ENCODE peak calls at places on chromosomes 6 and 20, in ten cellular contexts. One of them, this sample, is unnamed.

GRCh38 chr6:35725721-35726438 is 11.0 kb upstream of the ARMC12 start:
- DNase-seq in skeletal muscle cell: peak; percentile 90
- DNase-seq in T-helper 9 cell: no peak
- DNase-seq in germinal center: no peak
- DNase-seq in NCI-H1092 treated with DMSO at 0.1 percent for 48 hours: no peak
- DNase-seq in activated CD4-positive, CD25-positive, alpha-beta regulatory T cell: no peak
- DNase-seq in tibial nerve: peak; percentile 74
- DNase-seq in HT-29: peak; percentile 75
- DNase-seq in A673: no peak
- DNase-seq in LoVo: no peak
- DNase-seq in this sample: peak; percentile 57

GRCh38 chr20:17619351-17620093 is 49.6 kb downstream of the DSTN start:
- DNase-seq in HT-29: no peak
- DNase-seq in activated CD4-positive, CD25-positive, alpha-beta regulatory T cell: no peak
- DNase-seq in germinal center: no peak
- DNase-seq in NCI-H1092 treated with DMSO at 0.1 percent for 48 hours: no peak
- DNase-seq in A673: no peak
- DNase-seq in skeletal muscle cell: no peak
- DNase-seq in LoVo: no peak
- DNase-seq in T-helper 9 cell: no peak
- DNase-seq in tibial nerve: no peak
- DNase-seq in this sample: no peak

GRCh38 chr20:41407617-41408016 is 41.0 kb upstream of the EMILIN3 start:
- DNase-seq in germinal center: no peak
- DNase-seq in LoVo: no peak
- DNase-seq in T-helper 9 cell: no peak
- DNase-seq in HT-29: no peak
- DNase-seq in skeletal muscle cell: no peak
- DNase-seq in NCI-H1092 treated with DMSO at 0.1 percent for 48 hours: no peak
- DNase-seq in activated CD4-positive, CD25-positive, alpha-beta regulatory T cell: no peak
- DNase-seq in A673: no peak
- DNase-seq in tibial nerve: no peak
- DNase-seq in this sample: no peak

GRCh38 chr6:10248378-10248843 is 166.5 kb downstream of the TFAP2A start:
- DNase-seq in HT-29: no peak
- DNase-seq in germinal center: no peak
- DNase-seq in T-helper 9 cell: no peak
- DNase-seq in activated CD4-positive, CD25-positive, alpha-beta regulatory T cell: no peak
- DNase-seq in tibial nerve: no peak
- DNase-seq in NCI-H1092 treated with DMSO at 0.1 percent for 48 hours: no peak
- DNase-seq in skeletal muscle cell: no peak
- DNase-seq in A673: peak; percentile 98
- DNase-seq in LoVo: peak; percentile 11
- DNase-seq in this sample: peak; percentile 73

GRCh38 chr6:40733290-40733689 is 146.1 kb upstream of the LRFN2 start:
- DNase-seq in LoVo: no peak
- DNase-seq in T-helper 9 cell: no peak
- DNase-seq in A673: peak; percentile 19
- DNase-seq in germinal center: no peak
- DNase-seq in activated CD4-positive, CD25-positive, alpha-beta regulatory T cell: no peak
- DNase-seq in skeletal muscle cell: no peak
- DNase-seq in tibial nerve: no peak
- DNase-seq in HT-29: no peak
- DNase-seq in NCI-H1092 treated with DMSO at 0.1 percent for 48 hours: no peak
- DNase-seq in this sample: no peak

GRCh38 chr20:58081842-58082241 is 146.6 kb downstream of the ANKRD60 start:
- DNase-seq in NCI-H1092 treated with DMSO at 0.1 percent for 48 hours: no peak
- DNase-seq in A673: no peak
- DNase-seq in tibial nerve: no peak
- DNase-seq in activated CD4-positive, CD25-positive, alpha-beta regulatory T cell: no peak
- DNase-seq in germinal center: no peak
- DNase-seq in LoVo: no peak
- DNase-seq in T-helper 9 cell: no peak
- DNase-seq in skeletal muscle cell: no peak
- DNase-seq in HT-29: peak; percentile 15
- DNase-seq in this sample: no peak

GRCh38 chr20:51562027-51562333 is 19.5 kb upstream of the NFATC2 start:
- DNase-seq in tibial nerve: no peak
- DNase-seq in HT-29: no peak
- DNase-seq in T-helper 9 cell: no peak
- DNase-seq in A673: peak; percentile 58
- DNase-seq in activated CD4-positive, CD25-positive, alpha-beta regulatory T cell: no peak
- DNase-seq in LoVo: no peak
- DNase-seq in NCI-H1092 treated with DMSO at 0.1 percent for 48 hours: no peak
- DNase-seq in germinal center: no peak
- DNase-seq in skeletal muscle cell: no peak
- DNase-seq in this sample: no peak

GRCh38 chr6:159132664-159133063 is 36.5 kb upstream of the FNDC1 start:
- DNase-seq in LoVo: no peak
- DNase-seq in A673: no peak
- DNase-seq in HT-29: no peak
- DNase-seq in activated CD4-positive, CD25-positive, alpha-beta regulatory T cell: no peak
- DNase-seq in skeletal muscle cell: no peak
- DNase-seq in T-helper 9 cell: no peak
- DNase-seq in germinal center: no peak
- DNase-seq in NCI-H1092 treated with DMSO at 0.1 percent for 48 hours: no peak
- DNase-seq in tibial nerve: no peak
- DNase-seq in this sample: no peak

GRCh38 chr6:38080889-38081288 is 261.4 kb downstream of the ZFAND3 start:
- DNase-seq in T-helper 9 cell: no peak
- DNase-seq in activated CD4-positive, CD25-positive, alpha-beta regulatory T cell: no peak
- DNase-seq in germinal center: no peak
- DNase-seq in tibial nerve: no peak
- DNase-seq in LoVo: peak; percentile 37
- DNase-seq in HT-29: peak; percentile 65
- DNase-seq in A673: no peak
- DNase-seq in NCI-H1092 treated with DMSO at 0.1 percent for 48 hours: no peak
- DNase-seq in skeletal muscle cell: no peak
- DNase-seq in this sample: peak; percentile 54

GRCh38 chr20:12482661-12483060 is 526.1 kb upstream of the SPTLC3 start:
- DNase-seq in germinal center: no peak
- DNase-seq in HT-29: no peak
- DNase-seq in tibial nerve: no peak
- DNase-seq in T-helper 9 cell: no peak
- DNase-seq in NCI-H1092 treated with DMSO at 0.1 percent for 48 hours: no peak
- DNase-seq in skeletal muscle cell: no peak
- DNase-seq in LoVo: no peak
- DNase-seq in A673: peak; percentile 3
- DNase-seq in activated CD4-positive, CD25-positive, alpha-beta regulatory T cell: no peak
- DNase-seq in this sample: no peak

GRCh38 chr6:159700970-159701369 is 7.9 kb upstream of the SOD2 start:
- DNase-seq in skeletal muscle cell: no peak
- DNase-seq in T-helper 9 cell: no peak
- DNase-seq in tibial nerve: no peak
- DNase-seq in germinal center: peak; percentile 12
- DNase-seq in HT-29: no peak
- DNase-seq in LoVo: no peak
- DNase-seq in NCI-H1092 treated with DMSO at 0.1 percent for 48 hours: no peak
- DNase-seq in activated CD4-positive, CD25-positive, alpha-beta regulatory T cell: no peak
- DNase-seq in A673: no peak
- DNase-seq in this sample: no peak

GRCh38 chr6:3663081-3663480 is 88.4 kb downstream of the PXDC1 start:
- DNase-seq in LoVo: no peak
- DNase-seq in skeletal muscle cell: no peak
- DNase-seq in HT-29: no peak
- DNase-seq in activated CD4-positive, CD25-positive, alpha-beta regulatory T cell: no peak
- DNase-seq in A673: no peak
- DNase-seq in NCI-H1092 treated with DMSO at 0.1 percent for 48 hours: no peak
- DNase-seq in tibial nerve: no peak
- DNase-seq in germinal center: no peak
- DNase-seq in T-helper 9 cell: no peak
- DNase-seq in this sample: no peak

GRCh38 chr6:161465403-161465802 is 191.5 kb upstream of the AGPAT4 start:
- DNase-seq in skeletal muscle cell: no peak
- DNase-seq in tibial nerve: no peak
- DNase-seq in HT-29: no peak
- DNase-seq in A673: no peak
- DNase-seq in germinal center: no peak
- DNase-seq in T-helper 9 cell: no peak
- DNase-seq in NCI-H1092 treated with DMSO at 0.1 percent for 48 hours: no peak
- DNase-seq in activated CD4-positive, CD25-positive, alpha-beta regulatory T cell: no peak
- DNase-seq in LoVo: no peak
- DNase-seq in this sample: no peak

GRCh38 chr6:3569817-3570216 is 113.0 kb upstream of the SLC22A23 start:
- DNase-seq in germinal center: no peak
- DNase-seq in LoVo: no peak
- DNase-seq in HT-29: no peak
- DNase-seq in skeletal muscle cell: no peak
- DNase-seq in T-helper 9 cell: no peak
- DNase-seq in NCI-H1092 treated with DMSO at 0.1 percent for 48 hours: no peak
- DNase-seq in A673: no peak
- DNase-seq in activated CD4-positive, CD25-positive, alpha-beta regulatory T cell: no peak
- DNase-seq in tibial nerve: no peak
- DNase-seq in this sample: no peak

GRCh38 chr6:43758617-43759050 is 11.4 kb upstream of the VEGFA start:
- DNase-seq in A673: peak; percentile 35
- DNase-seq in germinal center: peak; percentile 37
- DNase-seq in activated CD4-positive, CD25-positive, alpha-beta regulatory T cell: no peak
- DNase-seq in NCI-H1092 treated with DMSO at 0.1 percent for 48 hours: peak; percentile 30
- DNase-seq in tibial nerve: no peak
- DNase-seq in T-helper 9 cell: no peak
- DNase-seq in LoVo: no peak
- DNase-seq in skeletal muscle cell: no peak
- DNase-seq in HT-29: peak; percentile 26
- DNase-seq in this sample: peak; percentile 47

GRCh38 chr6:978937-979685 is 286.2 kb upstream of the EXOC2 start:
- DNase-seq in germinal center: no peak
- DNase-seq in NCI-H1092 treated with DMSO at 0.1 percent for 48 hours: no peak
- DNase-seq in skeletal muscle cell: no peak
- DNase-seq in A673: no peak
- DNase-seq in HT-29: peak; percentile 28
- DNase-seq in activated CD4-positive, CD25-positive, alpha-beta regulatory T cell: no peak
- DNase-seq in T-helper 9 cell: no peak
- DNase-seq in LoVo: no peak
- DNase-seq in tibial nerve: no peak
- DNase-seq in this sample: no peak

GRCh38 chr6:22153384-22154158 is 143.3 kb downstream of the PRL start:
- DNase-seq in activated CD4-positive, CD25-positive, alpha-beta regulatory T cell: no peak
- DNase-seq in skeletal muscle cell: no peak
- DNase-seq in A673: no peak
- DNase-seq in germinal center: no peak
- DNase-seq in T-helper 9 cell: no peak
- DNase-seq in HT-29: no peak
- DNase-seq in tibial nerve: no peak
- DNase-seq in NCI-H1092 treated with DMSO at 0.1 percent for 48 hours: no peak
- DNase-seq in LoVo: no peak
- DNase-seq in this sample: peak; percentile 27

GRCh38 chr20:3655032-3655405 is 8.2 kb downstream of the GFRA4 start:
- DNase-seq in germinal center: no peak
- DNase-seq in tibial nerve: no peak
- DNase-seq in A673: no peak
- DNase-seq in activated CD4-positive, CD25-positive, alpha-beta regulatory T cell: no peak
- DNase-seq in T-helper 9 cell: no peak
- DNase-seq in HT-29: no peak
- DNase-seq in LoVo: no peak
- DNase-seq in NCI-H1092 treated with DMSO at 0.1 percent for 48 hours: no peak
- DNase-seq in skeletal muscle cell: no peak
- DNase-seq in this sample: no peak

GRCh38 chr6:157530126-157530525 is 149.1 kb downstream of the ZDHHC14 start:
- DNase-seq in skeletal muscle cell: no peak
- DNase-seq in HT-29: no peak
- DNase-seq in germinal center: no peak
- DNase-seq in activated CD4-positive, CD25-positive, alpha-beta regulatory T cell: no peak
- DNase-seq in A673: no peak
- DNase-seq in LoVo: no peak
- DNase-seq in T-helper 9 cell: no peak
- DNase-seq in NCI-H1092 treated with DMSO at 0.1 percent for 48 hours: no peak
- DNase-seq in tibial nerve: no peak
- DNase-seq in this sample: no peak

GRCh38 chr6:145373826-145374225 is 361.5 kb downstream of the EPM2A start:
- DNase-seq in germinal center: no peak
- DNase-seq in LoVo: no peak
- DNase-seq in A673: no peak
- DNase-seq in tibial nerve: no peak
- DNase-seq in NCI-H1092 treated with DMSO at 0.1 percent for 48 hours: no peak
- DNase-seq in skeletal muscle cell: no peak
- DNase-seq in HT-29: no peak
- DNase-seq in activated CD4-positive, CD25-positive, alpha-beta regulatory T cell: no peak
- DNase-seq in T-helper 9 cell: no peak
- DNase-seq in this sample: no peak

GRCh38 chr6:136859430-136859829 is 37.0 kb downstream of the PEX7 start:
- DNase-seq in germinal center: no peak
- DNase-seq in tibial nerve: no peak
- DNase-seq in HT-29: no peak
- DNase-seq in skeletal muscle cell: no peak
- DNase-seq in LoVo: no peak
- DNase-seq in T-helper 9 cell: no peak
- DNase-seq in NCI-H1092 treated with DMSO at 0.1 percent for 48 hours: no peak
- DNase-seq in activated CD4-positive, CD25-positive, alpha-beta regulatory T cell: no peak
- DNase-seq in A673: no peak
- DNase-seq in this sample: peak; percentile 93

GRCh38 chr6:134636221-134636830 is 313.6 kb downstream of the ALDH8A1 start:
- DNase-seq in skeletal muscle cell: no peak
- DNase-seq in A673: peak; percentile 34
- DNase-seq in germinal center: no peak
- DNase-seq in HT-29: no peak
- DNase-seq in LoVo: no peak
- DNase-seq in tibial nerve: no peak
- DNase-seq in activated CD4-positive, CD25-positive, alpha-beta regulatory T cell: peak; percentile 9
- DNase-seq in NCI-H1092 treated with DMSO at 0.1 percent for 48 hours: no peak
- DNase-seq in T-helper 9 cell: peak; percentile 18
- DNase-seq in this sample: no peak

GRCh38 chr20:46112430-46113020 is 5.6 kb upstream of the CD40 start:
- DNase-seq in germinal center: no peak
- DNase-seq in tibial nerve: no peak
- DNase-seq in NCI-H1092 treated with DMSO at 0.1 percent for 48 hours: no peak
- DNase-seq in LoVo: no peak
- DNase-seq in activated CD4-positive, CD25-positive, alpha-beta regulatory T cell: no peak
- DNase-seq in A673: no peak
- DNase-seq in skeletal muscle cell: no peak
- DNase-seq in T-helper 9 cell: no peak
- DNase-seq in HT-29: no peak
- DNase-seq in this sample: no peak

This sample was measured in AML-193.